ENCODE peak calls at places on chromosomes 13 and 19, in ten cellular contexts. J is cardiac fibroblast, N is suprapubic skin, G is neural progenitor cell, E is lower lobe of right lung, X is A549, T is fibroblast of lung, F is hepatocyte, M is endodermal cell, A is heart right ventricle. W is an unnamed sample.

GRCh38 chr19:33503791-33504444 is 17.7 kb downstream of the PEPD start:
- DNase-seq in J (no peak), N (no peak), G (no peak), E (peak), X (no peak), T (no peak), F (no peak), M (no peak), A (no peak), W (no peak)

GRCh38 chr19:10566658-10567410 is 1.0 kb upstream of the KRI1 start:
- DNase-seq in J (no peak), N (no peak), G (no peak), E (no peak), X (no peak), T (no peak), F (no peak), M (peak), A (no peak), W (no peak)

GRCh38 chr13:102784501-102784900 is 10.9 kb upstream of the TEX30 start:
- DNase-seq in J (no peak), N (no peak), G (no peak), E (no peak), X (no peak), T (no peak), F (no peak), M (no peak), A (no peak), W (no peak)

GRCh38 chr19:9791552-9792181 is 23.1 kb upstream of the ZNF846 start:
- DNase-seq in J (peak), N (peak), G (peak), E (peak), X (peak), T (peak), F (peak), M (peak), A (peak), W (peak)

GRCh38 chr19:28687296-28687695 is 525.7 kb downstream of the UQCRFS1 start:
- DNase-seq in J (no peak), N (no peak), G (no peak), E (no peak), X (no peak), T (no peak), F (no peak), M (no peak), A (no peak), W (no peak)

GRCh38 chr13:74080762-74081161 is 53.4 kb downstream of the KLF12 start:
- DNase-seq in J (no peak), N (no peak), G (no peak), E (no peak), X (no peak), T (no peak), F (no peak), M (no peak), A (no peak), W (no peak)

GRCh38 chr13:105333416-105333815 is 1202.0 kb downstream of the EFNB2 start:
- DNase-seq in J (no peak), N (no peak), G (no peak), E (no peak), X (no peak), T (no peak), F (no peak), M (no peak), A (no peak), W (no peak)

GRCh38 chr13:51269039-51269438 is 46.8 kb downstream of the FAM124A start:
- DNase-seq in J (peak), N (no peak), G (no peak), E (no peak), X (no peak), T (peak), F (no peak), M (no peak), A (no peak), W (no peak)

GRCh38 chr19:13127051-13127450 is 9.0 kb downstream of the NACC1 start:
- DNase-seq in J (peak), N (no peak), G (no peak), E (no peak), X (no peak), T (peak), F (no peak), M (no peak), A (no peak), W (no peak)

GRCh38 chr19:532578-533484 is 1.3 kb downstream of the CDC34 start:
- DNase-seq in J (peak), N (no peak), G (peak), E (peak), X (peak), T (peak), F (peak), M (peak), A (peak), W (peak)

GRCh38 chr19:39413903-39414608 is 1.6 kb downstream of the PLEKHG2 start:
- DNase-seq in J (peak), N (peak), G (peak), E (no peak), X (peak), T (peak), F (peak), M (peak), A (no peak), W (no peak)

GRCh38 chr13:113448885-113449692 is 4.2 kb downstream of the ADPRHL1 start:
- DNase-seq in J (peak), N (no peak), G (no peak), E (peak), X (peak), T (no peak), F (peak), M (peak), A (peak), W (no peak)
- H3K4me3 ChIP-seq in J (peak), N (peak), G (no peak), E (peak), X (peak), T (no peak), F (no peak), M (no peak), A (peak), W (no peak)

DNA sequence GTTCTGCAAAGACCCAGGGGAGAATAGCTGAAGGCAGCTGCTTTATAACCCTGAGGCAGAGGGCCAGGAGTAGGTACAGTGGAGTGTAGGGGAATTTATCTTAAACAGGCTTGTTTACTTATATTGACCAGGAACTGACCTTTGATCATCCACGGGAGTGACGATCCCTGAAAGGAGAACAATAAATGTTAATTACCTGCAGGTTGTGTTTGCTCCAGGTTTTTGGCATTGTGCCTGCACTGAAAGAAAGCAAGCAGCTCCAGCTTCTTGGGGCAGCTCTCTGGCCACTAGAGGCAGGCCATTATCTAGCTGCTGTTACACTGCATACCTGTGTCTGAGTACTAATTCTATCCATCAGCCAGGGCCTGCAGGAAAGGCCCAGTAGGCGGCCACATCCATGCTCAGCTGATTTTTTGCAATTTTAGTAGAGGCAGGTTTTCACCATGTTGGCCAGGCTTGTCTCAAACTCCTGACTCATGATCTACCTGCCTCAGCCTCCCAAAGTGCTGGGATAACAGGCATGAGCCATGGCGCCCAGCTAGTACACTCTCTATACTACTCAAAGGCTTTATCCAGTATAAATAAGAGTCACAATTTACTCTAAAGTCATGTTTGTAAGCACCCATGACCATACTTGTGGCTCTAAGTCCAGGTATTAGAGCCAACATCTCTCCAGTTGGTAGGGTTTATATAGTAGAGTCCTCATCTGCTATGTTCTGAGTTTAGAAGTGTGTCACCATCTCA is 8.5 kb upstream of the ZNF91 start:
- DNase-seq in J (no peak), N (no peak), G (peak), E (no peak), X (no peak), T (no peak), F (peak), M (peak), A (no peak), W (no peak)
- TF ChIP-seq CTCF in J (no peak), N (no peak), G (peak), E (no peak), X (no peak), T (no peak), F (peak), M (peak), A (no peak), W (no peak)

GRCh38 chr13:40588101-40588500 is 78.3 kb downstream of the FOXO1 start:
- DNase-seq in J (no peak), N (no peak), G (no peak), E (no peak), X (no peak), T (no peak), F (no peak), M (no peak), A (no peak), W (no peak)

GRCh38 chr13:40586886-40587285 is 79.6 kb downstream of the FOXO1 start:
- DNase-seq in J (peak), N (no peak), G (no peak), E (no peak), X (no peak), T (peak), F (no peak), M (no peak), A (no peak), W (no peak)

GRCh38 chr13:40583738-40584137 is 82.7 kb downstream of the FOXO1 start:
- DNase-seq in J (no peak), N (no peak), G (no peak), E (no peak), X (no peak), T (no peak), F (no peak), M (no peak), A (no peak), W (no peak)

GRCh38 chr13:40582531-40582930 is 83.9 kb downstream of the FOXO1 start:
- DNase-seq in J (no peak), N (no peak), G (no peak), E (no peak), X (no peak), T (no peak), F (no peak), M (no peak), A (no peak), W (no peak)

DNA sequence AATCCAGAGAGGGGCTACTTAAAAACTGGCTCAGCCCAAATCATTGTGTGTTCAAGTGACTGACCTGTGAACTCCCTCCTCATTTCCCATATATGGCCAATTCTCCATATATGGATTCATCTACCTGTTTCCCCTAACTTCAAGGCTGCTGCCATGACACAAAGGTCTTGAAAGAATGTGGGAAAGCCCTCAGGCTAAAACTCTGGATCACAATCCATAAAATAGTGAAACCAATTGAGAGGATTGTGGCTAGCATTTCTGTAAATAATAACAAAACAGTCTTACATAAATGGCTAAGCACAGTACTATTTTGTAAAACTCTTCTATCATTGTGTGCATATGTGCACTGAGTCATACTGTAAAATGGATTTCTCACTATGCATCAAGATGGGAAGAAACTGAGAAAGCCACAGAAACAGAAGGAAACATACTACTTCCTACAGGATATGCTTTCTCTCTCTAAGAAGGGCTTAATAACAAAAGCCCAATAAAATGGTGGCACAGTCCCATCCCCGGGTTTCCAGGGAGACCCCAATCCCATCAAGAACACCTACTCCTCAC is 80.5 kb downstream of the FOXO1 start:
- DNase-seq in J (no peak), N (no peak), G (no peak), E (no peak), X (no peak), T (peak), F (no peak), M (no peak), A (no peak), W (no peak)
- H3K4me3 ChIP-seq in J (no peak), N (no peak), G (no peak), E (no peak), X (no peak), T (no peak), F (no peak), M (no peak), A (no peak), W (no peak)

GRCh38 chr19:48190288-48191284 is 20.1 kb downstream of the ZSWIM9 start:
- DNase-seq in J (peak), N (no peak), G (peak), E (no peak), X (peak), T (peak), F (peak), M (peak), A (no peak), W (peak)
- TF ChIP-seq CTCF in J (no peak), N (peak), G (peak), E (no peak), X (no peak), T (no peak), F (peak), M (peak), A (no peak), W (peak)

GRCh38 chr13:114128624-114129522 is 3.5 kb downstream of the RASA3 start:
- DNase-seq in J (peak), N (peak), G (no peak), E (peak), X (no peak), T (peak), F (no peak), M (no peak), A (peak), W (peak)

GRCh38 chr13:114129649-114130062 is 2.8 kb downstream of the RASA3 start:
- DNase-seq in J (no peak), N (no peak), G (no peak), E (no peak), X (no peak), T (no peak), F (no peak), M (no peak), A (no peak), W (no peak)

GRCh38 chr13:114128348-114128623 is 4.1 kb downstream of the RASA3 start:
- DNase-seq in J (no peak), N (no peak), G (no peak), E (peak), X (no peak), T (no peak), F (no peak), M (no peak), A (no peak), W (no peak)

GRCh38 chr13:114126789-114127472 is 5.5 kb downstream of the RASA3 start:
- DNase-seq in J (no peak), N (no peak), G (no peak), E (no peak), X (no peak), T (no peak), F (no peak), M (no peak), A (no peak), W (no peak)

DNA sequence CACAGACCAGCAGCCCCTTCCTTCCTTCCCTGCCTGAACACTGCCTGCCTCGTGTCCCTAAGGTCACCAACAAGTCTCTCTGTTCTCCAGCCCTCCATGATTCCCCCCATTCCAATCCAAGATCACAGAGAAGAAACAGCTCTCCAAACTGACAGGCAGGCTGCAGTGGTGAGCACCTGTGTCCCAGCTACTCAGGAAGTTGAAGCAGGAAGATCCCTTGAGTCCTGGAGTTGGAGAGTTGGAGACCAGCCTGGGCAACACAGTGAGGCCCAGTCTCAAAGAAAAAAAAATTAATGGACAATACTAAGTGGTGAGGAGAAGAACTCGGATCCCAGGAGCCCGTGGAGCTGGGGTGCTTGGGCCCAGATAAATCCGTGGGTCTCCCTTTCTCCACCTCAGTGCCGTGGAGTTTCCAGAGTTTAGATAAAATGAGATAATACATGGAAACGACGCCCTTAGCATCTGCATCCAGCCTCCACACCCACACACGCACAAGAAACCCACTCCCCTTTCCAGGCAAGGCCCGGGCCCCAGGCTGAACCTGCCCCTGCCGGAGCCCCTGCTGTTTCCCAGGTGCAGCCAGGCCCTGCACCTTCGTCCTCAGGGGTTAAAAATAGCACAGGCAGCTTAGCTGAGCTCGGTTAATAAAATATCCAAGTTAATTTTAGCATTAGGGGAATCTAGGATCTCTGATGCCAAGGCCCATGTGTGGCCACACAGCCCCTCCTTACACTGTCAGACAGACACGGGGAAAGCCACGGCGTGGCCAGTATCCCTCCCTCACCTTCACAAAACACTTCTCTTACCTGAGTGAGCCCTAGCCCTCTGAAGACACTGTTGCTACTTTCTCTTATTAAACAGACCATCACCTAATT is 4.7 kb downstream of the RASA3 start:
- DNase-seq in J (no peak), N (no peak), G (no peak), E (no peak), X (no peak), T (no peak), F (no peak), M (no peak), A (no peak), W (no peak)
- H3K4me3 ChIP-seq in J (no peak), N (no peak), G (no peak), E (no peak), X (no peak), T (no peak), F (no peak), M (no peak), A (peak), W (no peak)